ENCODE peak calls at places on chromosomes 1 and 21, in four cellular contexts. H, S, J and B are unnamed samples.

GRCh38 chr1:43564617-43565348 is 34.1 kb downstream of the PTPRF start:
- DNase-seq in J (no peak), S (peak), H (no peak), B (no peak)

GRCh38 chr1:31769720-31770390 is 5.7 kb upstream of the ADGRB2 start:
- DNase-seq in J (peak), H (no peak), S (no peak), B (no peak)

GRCh38 chr1:200520740-200521139 is 99.8 kb downstream of the KIF14 start:
- DNase-seq in S (no peak), J (no peak), H (no peak), B (no peak)

GRCh38 chr1:9520411-9520810 is 18.9 kb upstream of the SLC25A33 start:
- DNase-seq in J (no peak), S (no peak), H (no peak), B (no peak)

GRCh38 chr1:245448858-245449534 is 294.2 kb downstream of the KIF26B start:
- DNase-seq in J (no peak), S (no peak), H (no peak), B (no peak)

GRCh38 chr1:63873751-63874150 is 99.9 kb downstream of the ROR1 start:
- DNase-seq in J (no peak), S (no peak), H (no peak), B (no peak)

GRCh38 chr1:184622136-184622823 is 132.4 kb downstream of the EDEM3 start:
- DNase-seq in H (peak), J (no peak), S (peak), B (peak)

GRCh38 chr1:38589036-38589435 is 270.5 kb downstream of the RRAGC start:
- DNase-seq in H (no peak), J (no peak), S (no peak), B (no peak)

GRCh38 chr1:7956218-7957032 is 5.1 kb upstream of the PARK7 start:
- DNase-seq in S (no peak), H (no peak), J (no peak), B (no peak)

GRCh38 chr1:112268408-112268807 is 127.6 kb upstream of the CTTNBP2NL start:
- DNase-seq in S (no peak), H (no peak), J (no peak), B (no peak)

GRCh38 chr1:203278087-203278884 is 27.0 kb upstream of the BTG2 start:
- DNase-seq in S (peak), J (no peak), H (peak), B (peak)

GRCh38 chr1:57063427-57063826 is 97.6 kb upstream of the C8B start:
- DNase-seq in H (no peak), S (no peak), J (no peak), B (no peak)

GRCh38 chr21:15064576-15065380 is at the start of gene NRIP1:
- DNase-seq in J (peak), H (peak), S (peak), B (peak)

GRCh38 chr1:116868386-116868785 is 41.3 kb upstream of the PTGFRN start:
- DNase-seq in H (no peak), J (no peak), S (no peak), B (no peak)

GRCh38 chr1:7039590-7039989 is 254.3 kb downstream of the CAMTA1 start:
- DNase-seq in S (no peak), H (no peak), J (no peak), B (no peak)

GRCh38 chr1:19356266-19356665 is 44.1 kb downstream of the SLC66A1 start:
- DNase-seq in H (no peak), J (no peak), S (no peak), B (no peak)